ENCODE peak calls at places on chromosomes 4 and X, in ten cellular contexts. U is stromal cell of bone marrow; Q is stimulated activated CD8-positive, alpha-beta memory T cell treated with anti-CD3 and anti-CD28 coated beads, Interleukin-7, amount 100 ng/mL, for 1 hour; H is MG63; R is AG09309; N is thyroid gland; E is GM12891; F is anterior cingulate cortex; D is left cardiac atrium; P is activated CD4-positive, alpha-beta T cell treated with anti-CD3 and anti-CD28 coated beads for 24 hours. W is an unnamed sample.

GRCh38 chr4:151401739-151402138 is 7.2 kb upstream of the FHIP1A start:
- DNase-seq in U (no peak), Q (no peak), H (no peak), R (no peak), N (no peak), E (no peak), F (no peak), D (no peak), P (no peak), W (no peak)

GRCh38 chr4:85005865-85006377 is 39.4 kb upstream of the WDFY3 start:
- DNase-seq in U (peak), Q (no peak), H (peak), R (peak), N (no peak), E (no peak), F (no peak), D (no peak), P (no peak), W (no peak)

GRCh38 chrX:25860322-25860721 is 277.8 kb upstream of the MAGEB18 start:
- DNase-seq in U (no peak), Q (no peak), H (no peak), R (no peak), N (no peak), E (no peak), F (no peak), D (no peak), P (no peak), W (no peak)

GRCh38 chr4:26574563-26574962 is 9.3 kb upstream of the TBC1D19 start:
- DNase-seq in U (no peak), Q (no peak), H (no peak), R (no peak), N (no peak), E (no peak), F (no peak), D (no peak), P (no peak), W (no peak)

GRCh38 chrX:72712094-72712755 is 1.9 kb downstream of the PHKA1 start:
- DNase-seq in U (no peak), Q (no peak), H (no peak), R (no peak), N (no peak), E (no peak), F (no peak), D (no peak), P (no peak), W (no peak)

GRCh38 chr4:118941799-118942198 is 53.1 kb downstream of the SYNPO2 start:
- DNase-seq in U (no peak), Q (no peak), H (peak), R (no peak), N (no peak), E (no peak), F (no peak), D (no peak), P (no peak), W (no peak)

GRCh38 chrX:9211269-9211668 is 177.3 kb upstream of the FAM9B start:
- DNase-seq in U (no peak), Q (no peak), H (no peak), R (no peak), N (no peak), E (no peak), F (no peak), D (no peak), P (no peak), W (no peak)

GRCh38 chrX:1020634-1021166 is 191.7 kb downstream of the CRLF2 start:
- DNase-seq in U (no peak), Q (no peak), H (no peak), R (no peak), N (no peak), E (no peak), F (no peak), D (no peak), P (no peak), W (no peak)

GRCh38 chr4:15182600-15183222 is 180.4 kb downstream of the CPEB2 start:
- DNase-seq in U (no peak), Q (no peak), H (no peak), R (no peak), N (no peak), E (no peak), F (no peak), D (no peak), P (peak), W (no peak)

GRCh38 chr4:120517966-120518365 is 404.6 kb downstream of the PRDM5 start:
- DNase-seq in U (peak), Q (no peak), H (peak), R (peak), N (no peak), E (no peak), F (no peak), D (peak), P (no peak), W (no peak)

GRCh38 chr4:141768954-141769353 is 132.6 kb downstream of the IL15 start:
- DNase-seq in U (peak), Q (no peak), H (peak), R (peak), N (no peak), E (no peak), F (no peak), D (no peak), P (no peak), W (no peak)

GRCh38 chr4:125765936-125766335 is 451.2 kb downstream of the FAT4 start:
- DNase-seq in U (no peak), Q (no peak), H (no peak), R (no peak), N (no peak), E (no peak), F (no peak), D (no peak), P (no peak), W (no peak)

GRCh38 chr4:151573474-151573873 is 164.5 kb downstream of the FHIP1A start:
- DNase-seq in U (no peak), Q (no peak), H (no peak), R (no peak), N (no peak), E (no peak), F (no peak), D (no peak), P (no peak), W (no peak)

W was measured in NCI-H1694 treated with DMSO at 0.1 percent for 48 hours.